ENCODE peak calls at places on chromosome 2, in eight cellular contexts. One of them, this sample, is unnamed.

GRCh38 chr2:54090521-54091117 is 24.8 kb upstream of the ACYP2 start:
- DNase-seq in Panc1: no peak
- DNase-seq in gastrocnemius medialis: no peak
- DNase-seq in HCT116: no peak
- DNase-seq in effector memory CD4-positive, alpha-beta T cell: no peak
- DNase-seq in aorta: no peak
- DNase-seq in naive thymus-derived CD4-positive, alpha-beta T cell: no peak
- DNase-seq in thoracic aorta: no peak
- DNase-seq in this sample: no peak

GRCh38 chr2:217326238-217327022 is 466.6 kb upstream of the TNP1 start:
- DNase-seq in HCT116: no peak
- DNase-seq in naive thymus-derived CD4-positive, alpha-beta T cell: no peak
- DNase-seq in gastrocnemius medialis: no peak
- DNase-seq in Panc1: no peak
- DNase-seq in effector memory CD4-positive, alpha-beta T cell: no peak
- DNase-seq in aorta: no peak
- DNase-seq in thoracic aorta: no peak
- DNase-seq in this sample: no peak

GRCh38 chr2:48347712-48348111 is 182.2 kb upstream of the STON1 start:
- DNase-seq in naive thymus-derived CD4-positive, alpha-beta T cell: peak; percentile 24
- DNase-seq in aorta: no peak
- DNase-seq in thoracic aorta: no peak
- DNase-seq in effector memory CD4-positive, alpha-beta T cell: no peak
- DNase-seq in Panc1: no peak
- DNase-seq in gastrocnemius medialis: no peak
- DNase-seq in HCT116: no peak
- DNase-seq in this sample: no peak

GRCh38 chr2:149370061-149370775 is 39.8 kb downstream of the LYPD6 start:
- DNase-seq in thoracic aorta: no peak
- DNase-seq in aorta: no peak
- DNase-seq in HCT116: no peak
- DNase-seq in gastrocnemius medialis: no peak
- DNase-seq in naive thymus-derived CD4-positive, alpha-beta T cell: no peak
- DNase-seq in Panc1: no peak
- DNase-seq in effector memory CD4-positive, alpha-beta T cell: no peak
- DNase-seq in this sample: no peak

GRCh38 chr2:172083725-172084483 is 1.4 kb upstream of the DLX1 start:
- DNase-seq in effector memory CD4-positive, alpha-beta T cell: no peak
- DNase-seq in Panc1: no peak
- DNase-seq in thoracic aorta: no peak
- DNase-seq in naive thymus-derived CD4-positive, alpha-beta T cell: peak; percentile 5
- DNase-seq in gastrocnemius medialis: no peak
- DNase-seq in HCT116: no peak
- DNase-seq in aorta: no peak
- DNase-seq in this sample: no peak

GRCh38 chr2:231059756-231060155 is 3.1 kb downstream of the PSMD1 start:
- DNase-seq in aorta: no peak
- DNase-seq in Panc1: no peak
- DNase-seq in gastrocnemius medialis: no peak
- DNase-seq in HCT116: no peak
- DNase-seq in thoracic aorta: no peak
- DNase-seq in effector memory CD4-positive, alpha-beta T cell: no peak
- DNase-seq in naive thymus-derived CD4-positive, alpha-beta T cell: no peak
- DNase-seq in this sample: no peak

GRCh38 chr2:85596486-85597143 is 1.1 kb downstream of the RNF181 start:
- DNase-seq in thoracic aorta: no peak
- DNase-seq in HCT116: no peak
- DNase-seq in naive thymus-derived CD4-positive, alpha-beta T cell: no peak
- DNase-seq in effector memory CD4-positive, alpha-beta T cell: no peak
- DNase-seq in gastrocnemius medialis: no peak
- DNase-seq in Panc1: no peak
- DNase-seq in aorta: no peak
- DNase-seq in this sample: no peak

GRCh38 chr2:222797308-222797707 is 63.5 kb upstream of the ACSL3 start:
- DNase-seq in aorta: no peak
- DNase-seq in thoracic aorta: no peak
- DNase-seq in gastrocnemius medialis: no peak
- DNase-seq in Panc1: no peak
- DNase-seq in HCT116: no peak
- DNase-seq in naive thymus-derived CD4-positive, alpha-beta T cell: peak; percentile 4
- DNase-seq in effector memory CD4-positive, alpha-beta T cell: no peak
- DNase-seq in this sample: no peak

GRCh38 chr2:180191352-180192124 is 184.4 kb upstream of the CWC22 start:
- DNase-seq in aorta: no peak
- DNase-seq in thoracic aorta: no peak
- DNase-seq in HCT116: no peak
- DNase-seq in Panc1: no peak
- DNase-seq in gastrocnemius medialis: no peak
- DNase-seq in effector memory CD4-positive, alpha-beta T cell: no peak
- DNase-seq in naive thymus-derived CD4-positive, alpha-beta T cell: no peak
- DNase-seq in this sample: no peak

GRCh38 chr2:26274058-26274613 is 29.4 kb downstream of the HADHB start:
- DNase-seq in aorta: no peak
- DNase-seq in gastrocnemius medialis: peak; percentile 64
- DNase-seq in Panc1: no peak
- DNase-seq in naive thymus-derived CD4-positive, alpha-beta T cell: no peak
- DNase-seq in effector memory CD4-positive, alpha-beta T cell: no peak
- DNase-seq in HCT116: no peak
- DNase-seq in thoracic aorta: peak; percentile 46
- DNase-seq in this sample: peak; percentile 78

GRCh38 chr2:241774419-241775222 is 2.0 kb upstream of the GAL3ST2 start:
- DNase-seq in HCT116: peak; percentile 29
- DNase-seq in Panc1: no peak
- DNase-seq in gastrocnemius medialis: no peak
- DNase-seq in naive thymus-derived CD4-positive, alpha-beta T cell: no peak
- DNase-seq in effector memory CD4-positive, alpha-beta T cell: no peak
- DNase-seq in aorta: no peak
- DNase-seq in thoracic aorta: no peak
- DNase-seq in this sample: peak; percentile 53

GRCh38 chr2:73260338-73260984 is 23.8 kb downstream of the FBXO41 start:
- DNase-seq in HCT116: no peak
- DNase-seq in naive thymus-derived CD4-positive, alpha-beta T cell: no peak
- DNase-seq in aorta: no peak
- DNase-seq in Panc1: no peak
- DNase-seq in effector memory CD4-positive, alpha-beta T cell: no peak
- DNase-seq in gastrocnemius medialis: no peak
- DNase-seq in thoracic aorta: no peak
- DNase-seq in this sample: no peak

GRCh38 chr2:188050716-188051115 is 241.0 kb upstream of the GULP1 start:
- DNase-seq in HCT116: no peak
- DNase-seq in gastrocnemius medialis: no peak
- DNase-seq in effector memory CD4-positive, alpha-beta T cell: no peak
- DNase-seq in naive thymus-derived CD4-positive, alpha-beta T cell: no peak
- DNase-seq in aorta: no peak
- DNase-seq in thoracic aorta: no peak
- DNase-seq in Panc1: no peak
- DNase-seq in this sample: no peak

GRCh38 chr2:226721541-226721940 is 78.1 kb downstream of the IRS1 start:
- DNase-seq in effector memory CD4-positive, alpha-beta T cell: no peak
- DNase-seq in Panc1: no peak
- DNase-seq in gastrocnemius medialis: peak; percentile 18
- DNase-seq in thoracic aorta: no peak
- DNase-seq in aorta: peak; percentile 45
- DNase-seq in HCT116: no peak
- DNase-seq in naive thymus-derived CD4-positive, alpha-beta T cell: no peak
- DNase-seq in this sample: no peak

GRCh38 chr2:168396131-168396530 is 59.9 kb upstream of the CERS6 start:
- DNase-seq in gastrocnemius medialis: no peak
- DNase-seq in Panc1: no peak
- DNase-seq in thoracic aorta: no peak
- DNase-seq in aorta: no peak
- DNase-seq in HCT116: no peak
- DNase-seq in naive thymus-derived CD4-positive, alpha-beta T cell: no peak
- DNase-seq in effector memory CD4-positive, alpha-beta T cell: no peak
- DNase-seq in this sample: no peak

DNA sequence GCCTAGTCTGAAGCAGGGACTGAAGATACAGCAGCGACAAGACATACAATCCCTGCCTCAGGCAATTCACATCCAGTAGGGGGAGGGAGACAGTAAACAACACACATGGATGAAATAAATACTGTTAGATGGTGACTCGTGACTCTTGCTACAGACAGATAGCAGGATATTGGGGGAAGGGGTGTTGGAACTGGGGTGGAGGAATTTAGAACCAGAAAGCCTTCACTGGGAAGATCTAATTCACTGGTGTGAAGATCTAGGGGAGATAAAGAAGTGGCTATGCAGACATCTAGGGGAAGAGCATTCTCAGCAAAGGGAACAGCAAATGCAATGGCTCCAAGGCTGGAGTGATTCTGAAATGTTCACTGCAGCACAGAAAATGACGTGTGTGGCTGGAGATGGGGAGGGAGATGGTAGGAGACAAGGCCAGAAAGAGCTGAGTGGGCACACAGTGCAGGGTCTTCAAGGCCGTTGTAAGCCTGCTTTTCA is 52.6 kb upstream of the TMEM163 start:
- DNase-seq in naive thymus-derived CD4-positive, alpha-beta T cell: no peak
- DNase-seq in Panc1: no peak
- DNase-seq in aorta: no peak
- DNase-seq in HCT116: no peak
- DNase-seq in thoracic aorta: no peak
- DNase-seq in effector memory CD4-positive, alpha-beta T cell: no peak
- DNase-seq in gastrocnemius medialis: no peak
- DNase-seq in this sample: no peak
- H3K36me3 ChIP-seq in naive thymus-derived CD4-positive, alpha-beta T cell: no peaks in the 10 kb centered on the region
- H3K36me3 ChIP-seq in Panc1: no peaks in the 10 kb centered on the region
- H3K36me3 ChIP-seq in aorta: no peaks in the 10 kb centered on the region
- H3K36me3 ChIP-seq in HCT116: no peaks in the 10 kb centered on the region
- H3K36me3 ChIP-seq in thoracic aorta: no peaks in the 10 kb centered on the region
- H3K36me3 ChIP-seq in effector memory CD4-positive, alpha-beta T cell: no peaks in the 10 kb centered on the region
- H3K36me3 ChIP-seq in gastrocnemius medialis: no peaks in the 10 kb centered on the region
- H3K36me3 ChIP-seq in this sample: no peaks in the 10 kb centered on the region

DNA sequence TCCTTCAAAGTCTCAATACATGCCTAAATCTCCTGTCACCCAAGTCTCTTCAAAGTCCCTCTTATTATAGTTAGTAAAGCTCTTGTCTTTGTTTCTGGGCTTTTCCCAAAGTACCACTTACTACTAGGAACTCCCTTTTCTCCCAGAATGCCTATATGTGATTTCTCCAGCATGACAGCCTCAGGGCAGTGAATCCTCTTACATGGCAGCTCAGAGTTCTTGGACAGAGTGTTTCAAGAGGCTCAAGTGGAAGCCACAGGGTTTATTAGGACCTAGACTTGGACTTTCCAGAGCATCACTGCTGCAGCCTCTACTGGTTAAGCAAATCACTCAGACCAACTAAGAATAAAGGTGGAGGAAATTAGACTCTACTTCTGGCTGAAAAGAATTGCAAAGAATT is 98.9 kb downstream of the CSRNP3 start:
- DNase-seq in aorta: no peak
- DNase-seq in gastrocnemius medialis: no peak
- DNase-seq in thoracic aorta: no peak
- DNase-seq in effector memory CD4-positive, alpha-beta T cell: no peak
- DNase-seq in naive thymus-derived CD4-positive, alpha-beta T cell: no peak
- DNase-seq in HCT116: no peak
- DNase-seq in Panc1: no peak
- DNase-seq in this sample: no peak
- H3K27ac ChIP-seq in aorta: no peak overlapping the region
- H3K27ac ChIP-seq in gastrocnemius medialis: no peak overlapping the region
- H3K27ac ChIP-seq in thoracic aorta: no peak overlapping the region
- H3K27ac ChIP-seq in effector memory CD4-positive, alpha-beta T cell: no peak overlapping the region
- H3K27ac ChIP-seq in naive thymus-derived CD4-positive, alpha-beta T cell: no peak overlapping the region
- H3K27ac ChIP-seq in HCT116: no peak overlapping the region
- H3K27ac ChIP-seq in Panc1: no peak overlapping the region
- H3K27ac ChIP-seq in this sample: no peak overlapping the region

GRCh38 chr2:202184557-202184956 is 53.8 kb downstream of the SUMO1 start:
- DNase-seq in thoracic aorta: no peak
- DNase-seq in naive thymus-derived CD4-positive, alpha-beta T cell: no peak
- DNase-seq in effector memory CD4-positive, alpha-beta T cell: no peak
- DNase-seq in HCT116: no peak
- DNase-seq in gastrocnemius medialis: no peak
- DNase-seq in aorta: no peak
- DNase-seq in Panc1: no peak
- DNase-seq in this sample: no peak
- H3K36me3 ChIP-seq in thoracic aorta: no peaks in the 10 kb centered on the region
- H3K36me3 ChIP-seq in naive thymus-derived CD4-positive, alpha-beta T cell: no peaks in the 10 kb centered on the region
- H3K36me3 ChIP-seq in effector memory CD4-positive, alpha-beta T cell: no peaks in the 10 kb centered on the region
- H3K36me3 ChIP-seq in HCT116: no peaks in the 10 kb centered on the region
- H3K36me3 ChIP-seq in gastrocnemius medialis: no peaks in the 10 kb centered on the region
- H3K36me3 ChIP-seq in aorta: no peaks in the 10 kb centered on the region
- H3K36me3 ChIP-seq in Panc1: no peaks in the 10 kb centered on the region
- H3K36me3 ChIP-seq in this sample: no peaks in the 10 kb centered on the region

GRCh38 chr2:11321847-11322246 is 22.6 kb downstream of the ROCK2 start:
- DNase-seq in HCT116: no peak
- DNase-seq in gastrocnemius medialis: no peak
- DNase-seq in naive thymus-derived CD4-positive, alpha-beta T cell: no peak
- DNase-seq in effector memory CD4-positive, alpha-beta T cell: no peak
- DNase-seq in aorta: no peak
- DNase-seq in Panc1: no peak
- DNase-seq in thoracic aorta: no peak
- DNase-seq in this sample: no peak

GRCh38 chr2:11329759-11330158 is 14.7 kb downstream of the ROCK2 start:
- DNase-seq in aorta: no peak
- DNase-seq in Panc1: no peak
- DNase-seq in thoracic aorta: no peak
- DNase-seq in HCT116: no peak
- DNase-seq in gastrocnemius medialis: no peak
- DNase-seq in effector memory CD4-positive, alpha-beta T cell: no peak
- DNase-seq in naive thymus-derived CD4-positive, alpha-beta T cell: no peak
- DNase-seq in this sample: no peak

GRCh38 chr2:11326692-11327211 is 17.7 kb downstream of the ROCK2 start:
- DNase-seq in Panc1: no peak
- DNase-seq in naive thymus-derived CD4-positive, alpha-beta T cell: no peak
- DNase-seq in thoracic aorta: no peak
- DNase-seq in HCT116: no peak
- DNase-seq in gastrocnemius medialis: no peak
- DNase-seq in aorta: no peak
- DNase-seq in effector memory CD4-positive, alpha-beta T cell: no peak
- DNase-seq in this sample: no peak

GRCh38 chr2:11327871-11328270 is 16.6 kb downstream of the ROCK2 start:
- DNase-seq in Panc1: no peak
- DNase-seq in aorta: no peak
- DNase-seq in thoracic aorta: no peak
- DNase-seq in HCT116: no peak
- DNase-seq in gastrocnemius medialis: no peak
- DNase-seq in naive thymus-derived CD4-positive, alpha-beta T cell: no peak
- DNase-seq in effector memory CD4-positive, alpha-beta T cell: no peak
- DNase-seq in this sample: no peak

DNA sequence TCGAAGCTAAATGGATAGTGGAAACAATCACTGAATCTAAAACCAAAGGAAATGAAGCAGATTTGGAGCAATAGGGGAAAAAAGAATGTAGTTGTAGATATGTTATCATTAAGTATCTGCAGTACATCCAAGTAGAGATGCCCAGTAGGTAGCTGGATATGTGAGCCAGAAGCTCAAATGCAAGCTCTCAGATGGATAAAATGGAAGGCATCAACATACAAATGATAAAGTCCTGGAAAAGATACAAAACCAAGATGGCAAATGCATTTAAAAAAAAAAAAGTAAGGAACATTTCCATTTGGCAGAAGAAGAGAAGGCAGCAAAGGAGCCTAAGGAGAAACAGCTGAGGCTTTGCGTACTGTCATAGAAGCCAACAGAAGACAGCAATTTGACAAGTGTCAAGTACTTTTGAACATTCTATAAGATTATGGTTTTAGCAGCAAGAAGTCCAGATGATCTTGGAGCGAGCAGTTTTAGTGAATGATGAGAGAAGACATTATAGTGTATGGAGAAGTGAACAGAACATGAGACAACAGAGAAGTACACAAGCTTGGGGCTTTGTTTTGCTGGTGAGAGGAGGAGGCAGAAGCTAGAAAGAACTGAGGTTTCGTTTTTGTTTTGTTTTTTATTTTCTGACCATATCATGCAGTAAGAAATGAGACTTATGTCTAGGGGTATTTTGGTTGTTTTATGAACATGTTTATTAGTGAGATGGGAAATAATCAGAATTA is 18.3 kb downstream of the ROCK2 start:
- DNase-seq in aorta: no peak
- DNase-seq in Panc1: no peak
- DNase-seq in naive thymus-derived CD4-positive, alpha-beta T cell: no peak
- DNase-seq in thoracic aorta: no peak
- DNase-seq in gastrocnemius medialis: no peak
- DNase-seq in effector memory CD4-positive, alpha-beta T cell: no peak
- DNase-seq in HCT116: no peak
- DNase-seq in this sample: no peak
- H3K27ac ChIP-seq in aorta: no peak overlapping the region
- H3K27ac ChIP-seq in Panc1: no peak overlapping the region
- H3K27ac ChIP-seq in naive thymus-derived CD4-positive, alpha-beta T cell: no peak overlapping the region
- H3K27ac ChIP-seq in thoracic aorta: no peak overlapping the region
- H3K27ac ChIP-seq in gastrocnemius medialis: peak overlapping the region; percentile 21
- H3K27ac ChIP-seq in effector memory CD4-positive, alpha-beta T cell: no peak overlapping the region
- H3K27ac ChIP-seq in HCT116: no peak overlapping the region
- H3K27ac ChIP-seq in this sample: no peak overlapping the region